ENCODE peak calls at places on chromosomes 16 and 17, in seven cellular contexts. One of them, this sample, is unnamed.
A peak's percentile ranks its signal among the peaks of the same experiment; 100 is the strongest.

GRCh38 chr17:82524540-82524939 is 5.0 kb downstream of the FOXK2 start:
- DNase-seq in fibroblast of lung: no peak
- DNase-seq in lung: no peak
- DNase-seq in AG10803: no peak
- DNase-seq in NB4: no peak
- DNase-seq in cardiac fibroblast: no peak
- DNase-seq in OCI-LY7: no peak
- DNase-seq in this sample: no peak

GRCh38 chr16:64751906-64752305 is 370.0 kb downstream of the CDH11 start:
- DNase-seq in NB4: no peak
- DNase-seq in lung: no peak
- DNase-seq in cardiac fibroblast: peak; percentile 81
- DNase-seq in AG10803: peak; percentile 83
- DNase-seq in OCI-LY7: no peak
- DNase-seq in fibroblast of lung: peak; percentile 16
- DNase-seq in this sample: peak; percentile 45

GRCh38 chr17:63293310-63293709 is 152.8 kb downstream of the CYB561 start:
- DNase-seq in OCI-LY7: no peak
- DNase-seq in fibroblast of lung: peak; percentile 49
- DNase-seq in cardiac fibroblast: peak; percentile 82
- DNase-seq in lung: no peak
- DNase-seq in NB4: no peak
- DNase-seq in AG10803: peak; percentile 67
- DNase-seq in this sample: peak; percentile 75

GRCh38 chr16:10938844-10939648 is 3.2 kb downstream of the DEXI start:
- DNase-seq in lung: no peak
- DNase-seq in AG10803: no peak
- DNase-seq in NB4: no peak
- DNase-seq in cardiac fibroblast: no peak
- DNase-seq in fibroblast of lung: no peak
- DNase-seq in OCI-LY7: no peak
- DNase-seq in this sample: no peak

GRCh38 chr17:80512233-80512632 is 32.4 kb upstream of the RPTOR start:
- DNase-seq in AG10803: peak; percentile 57
- DNase-seq in fibroblast of lung: no peak
- DNase-seq in OCI-LY7: no peak
- DNase-seq in cardiac fibroblast: peak; percentile 81
- DNase-seq in NB4: no peak
- DNase-seq in lung: no peak
- DNase-seq in this sample: peak; percentile 65

GRCh38 chr16:17101646-17102045 is 369.1 kb downstream of the XYLT1 start:
- DNase-seq in fibroblast of lung: no peak
- DNase-seq in cardiac fibroblast: peak; percentile 2
- DNase-seq in OCI-LY7: peak; percentile 40
- DNase-seq in lung: no peak
- DNase-seq in NB4: peak; percentile 14
- DNase-seq in AG10803: no peak
- DNase-seq in this sample: peak; percentile 26

GRCh38 chr17:48605991-48606891 is 1.5 kb upstream of the HOXB6 start:
- DNase-seq in cardiac fibroblast: no peak
- DNase-seq in OCI-LY7: no peak
- DNase-seq in lung: no peak
- DNase-seq in AG10803: no peak
- DNase-seq in fibroblast of lung: no peak
- DNase-seq in NB4: no peak
- DNase-seq in this sample: no peak

GRCh38 chr17:18033442-18034099 is 5.4 kb downstream of the ATPAF2 start:
- DNase-seq in NB4: peak; percentile 89
- DNase-seq in AG10803: peak; percentile 87
- DNase-seq in OCI-LY7: peak; percentile 87
- DNase-seq in lung: peak; percentile 62
- DNase-seq in cardiac fibroblast: peak; percentile 93
- DNase-seq in fibroblast of lung: peak; percentile 92
- DNase-seq in this sample: peak; percentile 90

GRCh38 chr17:32569171-32570080 is 82.6 kb downstream of the CDK5R1 start:
- DNase-seq in cardiac fibroblast: peak; percentile 55
- DNase-seq in OCI-LY7: no peak
- DNase-seq in lung: no peak
- DNase-seq in fibroblast of lung: no peak
- DNase-seq in AG10803: peak; percentile 66
- DNase-seq in NB4: no peak
- DNase-seq in this sample: peak; percentile 41

GRCh38 chr17:40490289-40490853 is 11.1 kb downstream of the TNS4 start:
- DNase-seq in fibroblast of lung: peak; percentile 81
- DNase-seq in cardiac fibroblast: peak; percentile 79
- DNase-seq in OCI-LY7: peak; percentile 79
- DNase-seq in AG10803: peak; percentile 86
- DNase-seq in NB4: peak; percentile 62
- DNase-seq in lung: no peak
- DNase-seq in this sample: peak; percentile 80

GRCh38 chr17:51734462-51734861 is 424.1 kb downstream of the CA10 start:
- DNase-seq in NB4: no peak
- DNase-seq in cardiac fibroblast: no peak
- DNase-seq in OCI-LY7: no peak
- DNase-seq in lung: no peak
- DNase-seq in AG10803: no peak
- DNase-seq in fibroblast of lung: no peak
- DNase-seq in this sample: no peak

GRCh38 chr16:1610841-1611653 is 825 bp downstream of the IFT140 start:
- DNase-seq in fibroblast of lung: no peak
- DNase-seq in lung: no peak
- DNase-seq in NB4: peak; percentile 32
- DNase-seq in AG10803: no peak
- DNase-seq in OCI-LY7: peak; percentile 27
- DNase-seq in cardiac fibroblast: peak; percentile 14
- DNase-seq in this sample: peak; percentile 63

GRCh38 chr16:11303405-11304138 is 22.4 kb upstream of the PRM1 start:
- DNase-seq in cardiac fibroblast: no peak
- DNase-seq in fibroblast of lung: no peak
- DNase-seq in AG10803: no peak
- DNase-seq in lung: peak; percentile 71
- DNase-seq in NB4: no peak
- DNase-seq in OCI-LY7: no peak
- DNase-seq in this sample: no peak

GRCh38 chr16:80583466-80583865 is 42.7 kb downstream of the DYNLRB2 start:
- DNase-seq in NB4: no peak
- DNase-seq in lung: no peak
- DNase-seq in AG10803: peak; percentile 88
- DNase-seq in fibroblast of lung: peak; percentile 34
- DNase-seq in cardiac fibroblast: peak; percentile 76
- DNase-seq in OCI-LY7: no peak
- DNase-seq in this sample: peak; percentile 78

GRCh38 chr16:76683051-76683450 is 405.9 kb downstream of the CNTNAP4 start:
- DNase-seq in OCI-LY7: no peak
- DNase-seq in fibroblast of lung: no peak
- DNase-seq in AG10803: no peak
- DNase-seq in NB4: no peak
- DNase-seq in cardiac fibroblast: no peak
- DNase-seq in lung: no peak
- DNase-seq in this sample: no peak

GRCh38 chr16:56348168-56349085 is 76.9 kb downstream of the AMFR start:
- DNase-seq in AG10803: no peak
- DNase-seq in fibroblast of lung: no peak
- DNase-seq in OCI-LY7: no peak
- DNase-seq in NB4: no peak
- DNase-seq in lung: no peak
- DNase-seq in cardiac fibroblast: no peak
- DNase-seq in this sample: no peak

GRCh38 chr17:29846298-29846697 is 83.7 kb downstream of the SSH2 start:
- DNase-seq in lung: no peak
- DNase-seq in fibroblast of lung: no peak
- DNase-seq in NB4: no peak
- DNase-seq in AG10803: no peak
- DNase-seq in cardiac fibroblast: no peak
- DNase-seq in OCI-LY7: no peak
- DNase-seq in this sample: no peak

GRCh38 chr16:28873543-28874201 is 4.6 kb upstream of the ATP2A1 start:
- DNase-seq in NB4: peak; percentile 51
- DNase-seq in fibroblast of lung: no peak
- DNase-seq in lung: no peak
- DNase-seq in cardiac fibroblast: peak; percentile 21
- DNase-seq in OCI-LY7: peak; percentile 50
- DNase-seq in AG10803: no peak
- DNase-seq in this sample: peak; percentile 7

GRCh38 chr17:45073414-45074070 is 12.4 kb downstream of the NMT1 start:
- DNase-seq in fibroblast of lung: peak; percentile 98
- DNase-seq in NB4: peak; percentile 79
- DNase-seq in lung: no peak
- DNase-seq in OCI-LY7: no peak
- DNase-seq in cardiac fibroblast: peak; percentile 61
- DNase-seq in AG10803: peak; percentile 98
- DNase-seq in this sample: peak; percentile 91

GRCh38 chr17:14214271-14214670 is 22.4 kb downstream of the CDRT15 start:
- DNase-seq in AG10803: peak; percentile 61
- DNase-seq in OCI-LY7: no peak
- DNase-seq in fibroblast of lung: no peak
- DNase-seq in NB4: peak; percentile 48
- DNase-seq in cardiac fibroblast: peak; percentile 6
- DNase-seq in lung: no peak
- DNase-seq in this sample: peak; percentile 17

GRCh38 chr17:14211246-14211645 is 25.4 kb downstream of the CDRT15 start:
- DNase-seq in cardiac fibroblast: peak; percentile 5
- DNase-seq in fibroblast of lung: no peak
- DNase-seq in NB4: no peak
- DNase-seq in OCI-LY7: no peak
- DNase-seq in lung: no peak
- DNase-seq in AG10803: no peak
- DNase-seq in this sample: no peak

GRCh38 chr17:14209215-14209614 is 27.4 kb downstream of the CDRT15 start:
- DNase-seq in lung: no peak
- DNase-seq in NB4: no peak
- DNase-seq in AG10803: peak; percentile 8
- DNase-seq in cardiac fibroblast: no peak
- DNase-seq in fibroblast of lung: no peak
- DNase-seq in OCI-LY7: no peak
- DNase-seq in this sample: no peak

GRCh38 chr17:14212401-14212800 is 24.3 kb downstream of the CDRT15 start:
- DNase-seq in cardiac fibroblast: no peak
- DNase-seq in NB4: no peak
- DNase-seq in fibroblast of lung: no peak
- DNase-seq in lung: no peak
- DNase-seq in AG10803: no peak
- DNase-seq in OCI-LY7: no peak
- DNase-seq in this sample: no peak

DNA sequence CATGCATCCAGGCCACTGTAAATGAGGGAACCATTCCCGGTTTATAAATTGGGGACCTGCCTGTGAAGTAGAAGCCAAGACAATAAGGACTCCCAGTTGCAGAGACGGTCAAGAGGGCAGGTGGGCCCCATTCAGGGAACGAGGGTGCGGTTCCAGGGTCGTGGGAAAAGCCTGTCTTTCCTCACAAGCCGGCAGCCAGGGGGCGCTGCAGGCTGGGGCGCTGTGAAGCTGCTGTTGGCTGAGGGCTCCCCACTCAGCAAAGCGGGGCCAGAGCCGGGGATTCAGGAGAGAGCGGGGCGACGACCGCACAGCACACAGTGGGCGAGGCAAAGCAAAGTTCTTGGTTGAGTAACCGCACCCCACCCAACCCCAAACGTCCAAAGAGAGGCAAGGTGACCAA is 24.9 kb downstream of the CDRT15 start:
- DNase-seq in lung: no peak
- DNase-seq in cardiac fibroblast: peak; percentile 11
- DNase-seq in AG10803: no peak
- DNase-seq in NB4: peak; percentile 16
- DNase-seq in OCI-LY7: no peak
- DNase-seq in fibroblast of lung: no peak
- DNase-seq in this sample: no peak
- TF ChIP-seq CTCF in lung: peak; percentile 9
- TF ChIP-seq CTCF in cardiac fibroblast: peak; percentile 48
- TF ChIP-seq CTCF in AG10803: peak; percentile 48
- TF ChIP-seq CTCF in NB4: no peak
- TF ChIP-seq CTCF in OCI-LY7: peak; percentile 38
- TF ChIP-seq CTCF in fibroblast of lung: peak; percentile 17
- TF ChIP-seq CTCF in this sample: peak; percentile 38

GRCh38 chr16:525123-525519 is 2.4 kb upstream of the CAPN15 start:
- DNase-seq in lung: no peak
- DNase-seq in NB4: no peak
- DNase-seq in OCI-LY7: peak; percentile 11
- DNase-seq in fibroblast of lung: no peak
- DNase-seq in cardiac fibroblast: no peak
- DNase-seq in AG10803: no peak
- DNase-seq in this sample: no peak
- H3K4me3 ChIP-seq in lung: no peak overlapping the region
- H3K4me3 ChIP-seq in NB4: no peak overlapping the region
- H3K4me3 ChIP-seq in OCI-LY7: no peak overlapping the region
- H3K4me3 ChIP-seq in fibroblast of lung: no peak overlapping the region
- H3K4me3 ChIP-seq in cardiac fibroblast: no peak overlapping the region
- H3K4me3 ChIP-seq in AG10803: no peak overlapping the region
- H3K4me3 ChIP-seq in this sample: no peak overlapping the region

DNA sequence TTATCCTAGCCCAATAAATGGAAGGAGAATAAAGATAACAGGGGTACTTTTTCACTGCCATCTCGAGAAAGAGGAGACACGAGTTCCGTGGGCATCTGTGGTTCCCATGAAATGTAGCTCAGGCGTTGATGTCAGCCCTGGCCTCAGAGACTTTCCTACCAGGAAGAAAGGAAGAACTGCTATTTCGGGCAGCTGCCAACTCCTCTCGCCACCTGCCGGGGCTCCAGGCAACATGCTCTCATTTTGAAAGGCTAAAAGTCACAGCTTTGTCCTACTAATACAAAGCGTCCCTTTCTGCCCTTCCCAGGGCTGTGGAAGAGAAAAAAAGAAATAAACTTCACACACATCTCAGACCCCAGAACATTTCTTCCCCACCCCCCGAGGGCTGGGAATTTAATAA is 65.8 kb downstream of the DHRS7C start:
- DNase-seq in fibroblast of lung: no peak
- DNase-seq in NB4: no peak
- DNase-seq in lung: no peak
- DNase-seq in OCI-LY7: no peak
- DNase-seq in AG10803: no peak
- DNase-seq in cardiac fibroblast: no peak
- DNase-seq in this sample: no peak
- TF ChIP-seq CTCF in fibroblast of lung: no peak
- TF ChIP-seq CTCF in NB4: no peak
- TF ChIP-seq CTCF in lung: no peak
- TF ChIP-seq CTCF in OCI-LY7: no peak
- TF ChIP-seq CTCF in AG10803: peak; percentile 24
- TF ChIP-seq CTCF in cardiac fibroblast: no peak
- TF ChIP-seq CTCF in this sample: no peak

GRCh38 chr16:8591451-8591850 is 1.1 kb upstream of the TMEM114 start:
- DNase-seq in cardiac fibroblast: no peak
- DNase-seq in lung: no peak
- DNase-seq in OCI-LY7: no peak
- DNase-seq in AG10803: no peak
- DNase-seq in NB4: no peak
- DNase-seq in fibroblast of lung: no peak
- DNase-seq in this sample: no peak

GRCh38 chr16:8600144-8600856 is 10.0 kb upstream of the TMEM114 start:
- DNase-seq in fibroblast of lung: no peak
- DNase-seq in AG10803: no peak
- DNase-seq in NB4: no peak
- DNase-seq in lung: no peak
- DNase-seq in cardiac fibroblast: no peak
- DNase-seq in OCI-LY7: no peak
- DNase-seq in this sample: no peak

GRCh38 chr16:8596581-8596980 is 6.3 kb upstream of the TMEM114 start:
- DNase-seq in fibroblast of lung: no peak
- DNase-seq in OCI-LY7: no peak
- DNase-seq in cardiac fibroblast: no peak
- DNase-seq in NB4: no peak
- DNase-seq in lung: no peak
- DNase-seq in AG10803: no peak
- DNase-seq in this sample: no peak

GRCh38 chr16:8594149-8594666 is 3.9 kb upstream of the TMEM114 start:
- DNase-seq in NB4: no peak
- DNase-seq in OCI-LY7: no peak
- DNase-seq in lung: no peak
- DNase-seq in fibroblast of lung: no peak
- DNase-seq in cardiac fibroblast: peak; percentile 42
- DNase-seq in AG10803: no peak
- DNase-seq in this sample: no peak

GRCh38 chr16:8595783-8596182 is 5.5 kb upstream of the TMEM114 start:
- DNase-seq in OCI-LY7: no peak
- DNase-seq in AG10803: no peak
- DNase-seq in fibroblast of lung: no peak
- DNase-seq in lung: no peak
- DNase-seq in NB4: no peak
- DNase-seq in cardiac fibroblast: no peak
- DNase-seq in this sample: no peak
- H3K4me3 ChIP-seq in OCI-LY7: no peak overlapping the region
- H3K4me3 ChIP-seq in AG10803: no peak overlapping the region
- H3K4me3 ChIP-seq in fibroblast of lung: no peak overlapping the region
- H3K4me3 ChIP-seq in lung: no peak overlapping the region
- H3K4me3 ChIP-seq in NB4: no peak overlapping the region
- H3K4me3 ChIP-seq in cardiac fibroblast: no peak overlapping the region
- H3K4me3 ChIP-seq in this sample: no peak overlapping the region